ENCODE peak calls at places on chromosomes 13 and 19, in eight cellular contexts. A, J, K, O, B, Y, X and F are unnamed samples.

GRCh38 chr19:51107406-51108065 is 673 bp downstream of the CTU1 start:
- DNase-seq in A (no peak), J (no peak), K (no peak), O (peak; percentile 32), B (no peak), Y (no peak), X (no peak), F (no peak)

GRCh38 chr13:22940090-22940710 is 240.6 kb upstream of the SGCG start:
- DNase-seq in A (no peak), J (no peak), K (no peak), O (no peak), B (no peak), Y (no peak), X (no peak), F (no peak)

GRCh38 chr13:27481766-27482165 is 31.4 kb upstream of the MTIF3 start:
- DNase-seq in A (peak; percentile 63), J (no peak), K (no peak), O (peak; percentile 22), B (no peak), Y (peak; percentile 51), X (no peak), F (peak; percentile 51)

GRCh38 chr19:38310279-38310670 is 5.5 kb downstream of the YIF1B start:
- DNase-seq in A (no peak), J (no peak), K (no peak), O (no peak), B (no peak), Y (no peak), X (no peak), F (no peak)

GRCh38 chr19:30812099-30812684 is 440.0 kb downstream of the ZNF536 start:
- DNase-seq in A (no peak), J (no peak), K (no peak), O (no peak), B (no peak), Y (no peak), X (no peak), F (no peak)

GRCh38 chr13:74206061-74206561 is 71.9 kb upstream of the KLF12 start:
- DNase-seq in A (no peak), J (no peak), K (no peak), O (no peak), B (peak; percentile 77), Y (peak; percentile 72), X (no peak), F (no peak)

GRCh38 chr19:55348317-55349034 is 6.0 kb downstream of the COX6B2 start:
- DNase-seq in A (peak; percentile 60), J (no peak), K (no peak), O (no peak), B (no peak), Y (no peak), X (no peak), F (no peak)

GRCh38 chr13:35378939-35379338 is 97.5 kb downstream of the MAB21L1 start:
- DNase-seq in A (no peak), J (no peak), K (no peak), O (no peak), B (no peak), Y (peak; percentile 6), X (no peak), F (no peak)

GRCh38 chr19:45450042-45450380 is 17.8 kb upstream of the FOSB start:
- DNase-seq in A (no peak), J (no peak), K (no peak), O (no peak), B (no peak), Y (no peak), X (no peak), F (no peak)

GRCh38 chr19:1248454-1249297 is at the start of gene MIDN:
- DNase-seq in A (peak; percentile 92), J (peak; percentile 85), K (no peak), O (peak; percentile 91), B (no peak), Y (peak; percentile 93), X (no peak), F (peak; percentile 86)

GRCh38 chr13:68727788-68728187 is 1379.8 kb upstream of the ATXN8OS start:
- DNase-seq in A (no peak), J (no peak), K (no peak), O (no peak), B (no peak), Y (no peak), X (no peak), F (no peak)

DNA sequence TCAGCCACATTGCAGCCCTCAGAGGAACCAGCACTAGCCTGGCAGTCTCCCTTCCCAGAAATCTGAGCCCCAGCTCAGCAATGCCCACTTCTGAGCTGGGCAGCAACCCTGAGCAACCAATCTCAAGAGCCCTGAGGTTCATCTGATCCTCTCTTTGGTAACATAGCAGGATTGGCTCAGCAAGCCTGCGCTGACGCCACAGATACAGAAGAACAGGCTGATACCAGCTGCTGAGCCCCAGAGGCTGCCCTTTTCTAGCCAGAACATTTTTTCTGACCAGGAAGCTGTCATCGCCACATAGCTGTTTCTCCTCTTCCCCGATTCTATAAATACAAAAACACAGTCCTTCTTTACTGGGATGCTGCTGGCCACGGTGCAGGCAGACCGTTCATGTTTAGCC is 59.8 kb downstream of the TRPM4 start:
- DNase-seq in A (no peak), J (no peak), K (no peak), O (peak; percentile 64), B (no peak), Y (peak; percentile 84), X (no peak), F (peak; percentile 72)
- TF ChIP-seq CTCF in A (no peak), J (no peak), K (no peak), O (no peak), B (no peak), Y (no peak), X (no peak), F (no peak)

DNA sequence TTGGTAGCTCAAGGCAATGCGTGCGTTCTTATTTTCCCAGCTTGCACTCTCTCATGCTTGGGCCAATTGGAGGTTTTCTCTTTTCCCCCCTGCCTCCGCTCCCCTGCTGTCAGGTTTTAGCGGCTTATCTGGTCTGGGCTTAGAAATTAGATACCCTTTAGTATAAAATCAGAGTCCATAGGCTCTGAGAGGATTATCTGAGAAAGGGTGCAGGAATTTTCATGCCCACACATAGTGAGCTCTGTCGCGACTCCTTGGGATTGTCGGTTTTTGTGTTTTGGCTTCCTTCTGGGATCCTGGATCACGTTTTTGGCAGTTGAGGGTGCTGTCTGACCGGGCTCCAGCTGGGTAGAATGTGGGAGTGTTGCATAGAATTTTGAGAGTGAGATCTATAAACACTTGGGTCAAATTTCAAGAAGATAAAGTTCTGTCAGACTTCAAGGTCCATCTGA is 12.4 kb downstream of the CHAF1A start:
- DNase-seq in A (no peak), J (no peak), K (no peak), O (no peak), B (no peak), Y (peak; percentile 60), X (no peak), F (no peak)
- H3K4me3 ChIP-seq in A (no peak overlapping the region), J (no peak overlapping the region), K (no peak overlapping the region), O (no peak overlapping the region), B (peak overlapping the region; percentile 29), Y (no peak overlapping the region), X (peak overlapping the region; percentile 34), F (no peak overlapping the region)

DNA sequence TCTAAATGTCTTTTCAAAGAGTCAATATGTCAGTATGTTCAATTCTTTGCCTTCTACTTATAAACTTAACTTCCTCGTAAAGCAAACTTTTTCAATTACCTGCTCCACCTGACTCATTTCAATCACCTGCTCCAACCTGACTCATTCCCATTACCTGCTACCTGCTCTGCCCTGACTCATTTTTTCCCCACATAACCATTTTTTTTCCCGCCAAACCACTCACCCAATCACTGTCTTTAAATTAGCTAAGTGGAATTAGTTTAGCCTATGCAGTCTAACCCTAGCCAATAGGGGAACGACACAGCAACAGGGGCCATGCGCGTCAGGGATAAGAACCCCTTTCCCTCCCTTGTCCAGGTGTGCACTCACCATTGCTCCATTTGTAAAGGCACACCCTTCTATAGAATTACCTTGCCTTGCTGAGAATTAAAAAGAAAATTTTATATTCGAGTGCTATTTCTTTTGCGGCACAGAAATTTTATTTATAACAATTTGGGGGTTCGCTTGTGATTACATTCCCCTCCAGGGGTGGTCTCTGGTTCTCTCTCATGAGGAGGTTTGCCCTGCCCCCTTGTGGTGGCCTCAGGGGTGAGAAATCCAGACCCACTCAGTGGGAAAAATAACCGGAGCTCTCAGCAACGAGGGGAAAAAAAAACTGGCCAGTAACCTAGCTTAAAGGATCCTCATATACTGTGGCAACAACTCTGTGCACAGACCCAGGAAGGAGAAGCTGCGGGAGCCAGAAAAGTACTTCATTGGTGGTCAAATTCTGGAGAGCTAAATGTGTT is 193.1 kb downstream of the ZNF486 start:
- DNase-seq in A (no peak), J (no peak), K (no peak), O (no peak), B (no peak), Y (no peak), X (no peak), F (no peak)
- TF ChIP-seq CTCF in A (peak; percentile 26), J (no peak), K (no peak), O (no peak), B (no peak), Y (no peak), X (no peak), F (no peak)

DNA sequence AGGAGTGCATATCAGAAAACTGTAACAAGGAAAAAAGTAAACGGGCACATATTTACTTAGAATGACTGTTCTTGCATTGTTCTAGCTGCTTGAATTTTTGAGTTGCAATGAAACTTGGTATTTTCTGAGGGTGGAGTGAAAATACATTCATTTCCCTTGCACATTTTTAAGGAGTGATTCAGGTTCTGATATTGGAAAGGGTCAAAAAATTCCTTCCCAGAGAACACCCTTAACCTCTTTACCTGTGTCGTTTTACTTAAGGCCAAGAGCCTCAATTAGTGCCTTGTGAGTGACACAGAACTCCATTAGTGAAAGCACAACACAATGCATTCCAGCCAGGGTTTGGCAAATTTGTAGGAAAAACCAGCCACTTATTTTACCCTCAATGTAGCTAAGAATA is 2.3 kb downstream of the ITGBL1 start:
- DNase-seq in A (no peak), J (no peak), K (no peak), O (no peak), B (no peak), Y (peak; percentile 3), X (no peak), F (no peak)
- H3K4me3 ChIP-seq in A (no peak overlapping the region), J (no peak overlapping the region), K (no peak overlapping the region), O (no peak overlapping the region), B (no peak overlapping the region), Y (no peak overlapping the region), X (peak overlapping the region; percentile 82), F (no peak overlapping the region)

GRCh38 chr19:5897189-5897969 is 6.2 kb downstream of the NDUFA11 start:
- DNase-seq in A (no peak), J (no peak), K (no peak), O (no peak), B (no peak), Y (no peak), X (no peak), F (no peak)
- TF ChIP-seq CTCF in A (no peak), J (peak; percentile 4), K (no peak), O (no peak), B (no peak), Y (no peak), X (no peak), F (no peak)

DNA sequence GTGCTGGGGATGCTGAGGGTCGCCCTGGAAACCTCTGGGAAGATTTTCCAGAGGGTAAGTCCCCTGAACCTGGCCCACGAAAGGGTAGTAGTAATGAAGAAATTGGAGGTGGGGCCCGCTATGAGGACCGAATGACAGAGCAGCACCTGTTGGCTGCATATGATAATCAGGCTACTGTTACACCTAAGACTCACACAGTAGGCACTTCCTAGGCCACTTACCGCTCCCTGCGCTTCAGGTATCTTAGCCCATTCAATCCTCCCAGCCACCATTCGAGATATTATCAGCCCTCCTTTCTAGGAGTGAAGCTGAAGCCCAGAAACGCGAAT is 4.3 kb upstream of the LRFN3 start:
- DNase-seq in A (no peak), J (no peak), K (no peak), O (no peak), B (no peak), Y (no peak), X (no peak), F (no peak)
- H3K4me3 ChIP-seq in A (peak overlapping the region; percentile 14), J (no peak overlapping the region), K (no peak overlapping the region), O (peak overlapping the region; percentile 54), B (no peak overlapping the region), Y (no peak overlapping the region), X (peak overlapping the region; percentile 52), F (no peak overlapping the region)